ENCODE peak calls at places on chromosomes 16 and 17, in six cellular contexts. X is frontal cortex; Y is stimulated activated CD4-positive, alpha-beta T cell treated with anti-CD3 and anti-CD28 coated beads, Interleukin-4, amount 100 ng/mL, for 1 hour; R is KG1; N is retinal pigment epithelial cell; T is MG63. Q is an unnamed sample.

GRCh38 chr16:1112506-1113184 is 16.6 kb upstream of the C1QTNF8 start:
- DNase-seq in T (no peak), N (no peak), R (no peak), Y (no peak), X (no peak), Q (no peak)

GRCh38 chr17:1060991-1061390 is 64.1 kb downstream of the TIMM22 start:
- DNase-seq in N (peak), R (no peak), X (no peak), Y (no peak), T (peak), Q (peak)

GRCh38 chr17:67434061-67434525 is 57.0 kb downstream of the PITPNC1 start:
- DNase-seq in Y (peak), R (peak), T (no peak), X (no peak), N (no peak), Q (no peak)

GRCh38 chr17:34389343-34389742 is 26.3 kb upstream of the CCL1 start:
- DNase-seq in X (no peak), N (no peak), T (no peak), R (no peak), Y (no peak), Q (no peak)

GRCh38 chr17:28622186-28622585 is 8.2 kb upstream of the RSKR start:
- DNase-seq in Y (no peak), R (no peak), T (no peak), N (no peak), X (no peak), Q (no peak)

GRCh38 chr16:85483424-85483823 is 129.7 kb upstream of the GSE1 start:
- DNase-seq in X (no peak), N (no peak), T (no peak), Y (no peak), R (no peak), Q (no peak)

GRCh38 chr17:33696102-33696501 is 403.0 kb upstream of the ASIC2 start:
- DNase-seq in X (no peak), Y (no peak), N (no peak), R (no peak), T (no peak), Q (no peak)

GRCh38 chr17:39608601-39609000 is 881 bp upstream of the NEUROD2 start:
- DNase-seq in X (no peak), N (no peak), R (no peak), Y (no peak), T (no peak), Q (no peak)

GRCh38 chr16:983044-984030 is 1.8 kb downstream of the SOX8 start:
- DNase-seq in N (no peak), X (peak), T (no peak), Y (no peak), R (no peak), Q (no peak)

GRCh38 chr17:80978499-80979497 is 12.8 kb upstream of the CHMP6 start:
- DNase-seq in Y (no peak), T (no peak), X (no peak), N (no peak), R (no peak), Q (no peak)

GRCh38 chr17:76881408-76881807 is 13.2 kb downstream of the MGAT5B start:
- DNase-seq in R (no peak), N (no peak), Y (no peak), X (no peak), T (no peak), Q (no peak)

GRCh38 chr17:27318633-27319032 is 24.7 kb downstream of the WSB1 start:
- DNase-seq in X (no peak), R (no peak), Y (no peak), T (no peak), N (no peak), Q (no peak)

GRCh38 chr17:47843391-47843730 is 2.3 kb upstream of the SCRN2 start:
- DNase-seq in N (no peak), R (no peak), T (no peak), X (no peak), Y (no peak), Q (no peak)

GRCh38 chr17:64028874-64029464 is 8.5 kb upstream of the ICAM2 start:
- DNase-seq in R (peak), Y (peak), T (peak), X (no peak), N (no peak), Q (peak)